ENCODE peak calls at places on chromosomes 16 and 17, in seven cellular contexts. F, S, O, C, U, K and Y are unnamed samples.

GRCh38 chr17:41486809-41487530 is 2.7 kb downstream of the KRT36 start:
- DNase-seq in F (peak; percentile 46), S (no peak), O (no peak), C (peak; percentile 9), U (no peak), K (no peak), Y (no peak)

GRCh38 chr17:43094129-43094834 is 30.9 kb downstream of the BRCA1 start:
- DNase-seq in F (no peak), S (peak; percentile 9), O (no peak), C (peak; percentile 50), U (no peak), K (no peak), Y (no peak)

GRCh38 chr17:7556627-7557026 is 1.9 kb upstream of the TNFSF13 start:
- DNase-seq in F (no peak), S (no peak), O (no peak), C (no peak), U (no peak), K (no peak), Y (no peak)

GRCh38 chr16:53094013-53094630 is 39.3 kb downstream of the CHD9 start:
- DNase-seq in F (peak; percentile 72), S (no peak), O (peak; percentile 68), C (no peak), U (no peak), K (no peak), Y (no peak)

GRCh38 chr16:27789150-27789549 is 239.2 kb downstream of the KATNIP start:
- DNase-seq in F (no peak), S (no peak), O (no peak), C (no peak), U (no peak), K (no peak), Y (no peak)

GRCh38 chr17:74695629-74696028 is 17.1 kb downstream of the CD300LF start:
- DNase-seq in F (no peak), S (no peak), O (no peak), C (no peak), U (no peak), K (no peak), Y (no peak)

GRCh38 chr17:32985357-32985756 is 6.3 kb upstream of the SPACA3 start:
- DNase-seq in F (no peak), S (no peak), O (no peak), C (no peak), U (no peak), K (no peak), Y (no peak)

GRCh38 chr17:27408891-27409290 is 47.4 kb upstream of the KSR1 start:
- DNase-seq in F (no peak), S (no peak), O (no peak), C (peak; percentile 61), U (peak; percentile 14), K (no peak), Y (no peak)

GRCh38 chr17:19418312-19418992 is 7.4 kb downstream of the RNF112 start:
- DNase-seq in F (peak; percentile 7), S (no peak), O (no peak), C (peak; percentile 81), U (peak; percentile 34), K (no peak), Y (no peak)

GRCh38 chr17:59027750-59028149 is 78.9 kb downstream of the TRIM37 start:
- DNase-seq in F (no peak), S (no peak), O (no peak), C (no peak), U (no peak), K (no peak), Y (no peak)

GRCh38 chr17:8825802-8826201 is 26.6 kb upstream of the MFSD6L start:
- DNase-seq in F (no peak), S (no peak), O (no peak), C (no peak), U (no peak), K (no peak), Y (no peak)

GRCh38 chr17:8821446-8822105 is 22.4 kb upstream of the MFSD6L start:
- DNase-seq in F (no peak), S (no peak), O (no peak), C (no peak), U (no peak), K (no peak), Y (no peak)

GRCh38 chr17:8820311-8821010 is 21.3 kb upstream of the MFSD6L start:
- DNase-seq in F (no peak), S (no peak), O (no peak), C (no peak), U (no peak), K (no peak), Y (no peak)

GRCh38 chr17:8822401-8823035 is 23.4 kb upstream of the MFSD6L start:
- DNase-seq in F (no peak), S (no peak), O (no peak), C (no peak), U (no peak), K (no peak), Y (no peak)

GRCh38 chr17:8823279-8823678 is 24.1 kb upstream of the MFSD6L start:
- DNase-seq in F (no peak), S (no peak), O (no peak), C (no peak), U (no peak), K (no peak), Y (no peak)
- TF ChIP-seq CTCF in F (no peak), S (no peak), O (no peak), C (no peak), U (no peak), K (no peak), Y (no peak)

GRCh38 chr17:81295678-81296381 is 723 bp upstream of the SLC38A10 start:
- DNase-seq in F (peak; percentile 80), S (no peak), O (no peak), C (peak; percentile 46), U (peak; percentile 82), K (peak; percentile 39), Y (no peak)

GRCh38 chr17:81292450-81292849 is 2.7 kb downstream of the SLC38A10 start:
- DNase-seq in F (no peak), S (no peak), O (no peak), C (no peak), U (no peak), K (no peak), Y (no peak)

GRCh38 chr17:81298325-81298990 is 3.4 kb upstream of the SLC38A10 start:
- DNase-seq in F (no peak), S (no peak), O (no peak), C (no peak), U (no peak), K (no peak), Y (no peak)

GRCh38 chr17:81294512-81295030 is 536 bp downstream of the SLC38A10 start:
- DNase-seq in F (peak; percentile 36), S (no peak), O (peak; percentile 49), C (no peak), U (peak; percentile 9), K (no peak), Y (no peak)

DNA sequence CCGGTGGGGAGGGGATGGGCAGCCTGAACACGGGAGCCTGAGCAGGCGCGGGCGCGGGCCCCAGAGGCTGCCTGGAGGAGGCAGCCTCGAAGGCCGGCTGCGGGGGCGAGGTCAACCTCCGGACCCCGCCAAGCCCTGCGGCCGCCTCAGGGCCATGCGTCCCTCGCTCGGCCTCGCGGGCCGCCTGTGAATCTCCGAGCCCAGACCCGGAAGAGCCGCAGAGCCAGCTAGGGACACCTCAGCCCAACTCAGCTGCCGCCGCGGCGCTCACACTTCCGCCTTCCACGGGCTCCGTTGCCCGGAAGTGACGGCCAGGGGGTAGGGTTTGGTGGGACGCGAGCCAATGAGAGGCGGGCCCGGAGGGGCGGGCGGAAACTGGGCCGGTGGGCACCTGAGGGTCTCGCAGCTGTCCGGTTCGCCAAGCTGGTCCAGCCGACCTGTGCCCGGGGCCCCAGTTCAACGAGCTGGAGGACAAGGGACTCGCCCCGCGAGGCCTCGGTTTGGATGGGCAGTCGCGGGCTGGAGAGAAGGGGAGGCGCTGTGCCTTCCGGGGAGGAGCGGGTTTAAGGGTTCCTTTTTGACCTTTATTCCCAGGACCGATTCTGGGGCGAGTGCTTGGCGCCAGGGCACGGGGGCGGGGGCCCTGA is at the start of gene SLC38A10:
- DNase-seq in F (peak; percentile 93), S (peak; percentile 76), O (peak; percentile 92), C (peak; percentile 79), U (peak; percentile 83), K (peak; percentile 83), Y (peak; percentile 84)
- TF ChIP-seq CTCF in F (no peak), S (no peak), O (no peak), C (no peak), U (no peak), K (no peak), Y (no peak)

DNA sequence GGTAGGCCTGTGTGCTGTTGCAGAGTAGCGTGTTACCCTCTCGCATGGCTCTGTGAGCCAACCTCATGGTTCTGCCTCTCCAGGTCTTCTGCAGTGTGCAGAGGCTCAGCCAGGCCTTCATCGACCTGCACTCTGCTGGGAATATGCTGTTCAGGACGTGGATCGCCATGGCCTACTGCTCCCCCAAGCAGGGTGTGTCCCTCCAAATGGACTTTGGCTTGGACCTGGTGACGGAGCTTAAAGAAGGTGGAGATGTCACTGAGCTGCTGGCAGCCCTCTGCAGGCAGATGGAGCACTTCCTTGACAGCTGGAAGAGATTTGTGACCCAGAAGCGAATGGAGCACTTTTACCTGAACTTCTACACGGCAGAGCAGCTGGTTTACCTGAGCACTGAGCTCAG is 75.8 kb upstream of the ENDOV start:
- DNase-seq in F (no peak), S (no peak), O (no peak), C (no peak), U (no peak), K (no peak), Y (no peak)
- TF ChIP-seq CTCF in F (no peak), S (no peak), O (no peak), C (no peak), U (no peak), K (no peak), Y (no peak)

GRCh38 chr16:22195695-22196558 is 10.2 kb upstream of the EEF2K start:
- DNase-seq in F (peak; percentile 94), S (peak; percentile 33), O (peak; percentile 89), C (peak; percentile 93), U (peak; percentile 83), K (peak; percentile 91), Y (peak; percentile 87)

GRCh38 chr16:22202261-22202637 is 3.8 kb upstream of the EEF2K start:
- DNase-seq in F (no peak), S (no peak), O (no peak), C (no peak), U (no peak), K (no peak), Y (no peak)

GRCh38 chr16:22194707-22195444 is 11.2 kb upstream of the EEF2K start:
- DNase-seq in F (no peak), S (no peak), O (no peak), C (no peak), U (no peak), K (no peak), Y (no peak)

GRCh38 chr16:22195445-22195694 is 10.7 kb upstream of the EEF2K start:
- DNase-seq in F (no peak), S (no peak), O (no peak), C (no peak), U (no peak), K (no peak), Y (no peak)

DNA sequence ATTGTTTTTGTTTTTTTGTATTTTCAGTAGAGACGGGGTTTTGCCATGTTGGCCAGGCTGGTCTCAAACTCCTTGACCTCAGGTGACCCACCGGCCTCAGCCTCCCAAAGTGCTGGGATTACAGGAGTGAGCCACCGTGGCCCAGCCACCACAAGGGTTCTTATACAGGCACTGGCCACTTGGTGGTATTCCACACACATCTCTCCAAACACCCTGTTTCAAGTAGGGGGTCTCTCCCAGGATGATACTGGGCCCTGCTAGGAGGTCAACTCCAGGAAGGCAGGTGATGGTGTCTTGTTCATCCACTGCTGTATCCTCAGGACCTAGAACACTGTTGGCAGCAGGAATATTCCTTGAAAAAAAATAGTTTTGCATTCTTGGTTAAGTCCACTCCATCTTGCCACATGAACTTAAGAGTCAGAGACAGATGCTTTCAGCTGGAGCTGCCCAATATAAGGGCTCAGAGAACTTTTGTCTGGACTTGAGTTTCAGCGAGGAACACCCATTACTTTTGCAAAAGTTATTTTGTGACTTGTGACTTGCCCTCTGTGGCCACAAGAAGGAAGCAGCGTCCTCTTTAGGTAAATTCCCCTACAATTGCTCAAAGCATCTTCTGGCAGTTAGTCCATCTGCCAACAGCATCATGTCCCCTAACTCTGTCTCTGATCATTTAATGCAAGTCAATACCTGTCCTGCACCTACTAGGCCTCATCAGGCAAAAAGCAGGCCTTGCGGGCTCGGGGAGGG is 7.4 kb upstream of the EEF2K start:
- DNase-seq in F (no peak), S (no peak), O (no peak), C (peak; percentile 47), U (no peak), K (no peak), Y (no peak)
- TF ChIP-seq CTCF in F (no peak), S (no peak), O (no peak), C (no peak), U (no peak), K (no peak), Y (no peak)